ENCODE peak calls at places on chromosomes 16 and 17, in eight cellular contexts. L, X, F, O, Q, A, V and Z are unnamed samples.

GRCh38 chr16:50457979-50458461 is 89.2 kb upstream of the BRD7 start:
- DNase-seq in O (no peak), A (no peak), Q (no peak), L (no peak), X (no peak), V (no peak), F (no peak), Z (no peak)

GRCh38 chr16:82876951-82877350 is 250.2 kb downstream of the CDH13 start:
- DNase-seq in V (no peak), A (no peak), O (no peak), F (no peak), X (no peak), Q (no peak), L (no peak), Z (no peak)

GRCh38 chr17:34556951-34557350 is 22.4 kb upstream of the TMEM132E start:
- DNase-seq in L (no peak), V (no peak), X (no peak), F (no peak), A (no peak), Q (no peak), O (no peak), Z (no peak)

GRCh38 chr17:39264119-39264518 is 38.4 kb upstream of the STAC2 start:
- DNase-seq in L (no peak), O (no peak), V (no peak), Q (no peak), X (no peak), A (no peak), F (no peak), Z (no peak)

GRCh38 chr17:42843358-42843934 is 934 bp upstream of the AOC2 start:
- DNase-seq in O (no peak), F (peak), A (peak), V (peak), X (peak), L (peak), Q (no peak), Z (no peak)

GRCh38 chr17:66713533-66714042 is 121.3 kb upstream of the CACNG5 start:
- DNase-seq in F (no peak), X (no peak), A (no peak), Q (no peak), O (no peak), L (no peak), V (peak), Z (no peak)

GRCh38 chr17:69388791-69389442 is 25.6 kb upstream of the MAP2K6 start:
- DNase-seq in L (no peak), F (no peak), V (no peak), A (no peak), X (no peak), O (no peak), Q (no peak), Z (no peak)

GRCh38 chr17:32777436-32777835 is 99.5 kb downstream of the MYO1D start:
- DNase-seq in Q (no peak), O (no peak), A (peak), L (no peak), F (peak), V (no peak), X (no peak), Z (no peak)

GRCh38 chr17:78960945-78961344 is 18.8 kb downstream of the LGALS3BP start:
- DNase-seq in F (no peak), Q (no peak), V (no peak), X (no peak), O (no peak), A (no peak), L (no peak), Z (no peak)

GRCh38 chr17:77375108-77375507 is 234.3 kb downstream of the SEC14L1 start:
- DNase-seq in O (no peak), L (no peak), Q (no peak), A (no peak), F (no peak), X (no peak), V (no peak), Z (no peak)

GRCh38 chr16:87764600-87765472 is 950 bp downstream of the KLHDC4 start:
- DNase-seq in O (no peak), V (no peak), X (peak), A (no peak), L (no peak), F (no peak), Q (no peak), Z (no peak)

GRCh38 chr17:44502598-44503079 is 567 bp downstream of the GPATCH8 start:
- DNase-seq in F (peak), Q (no peak), O (peak), X (no peak), V (peak), A (no peak), L (no peak), Z (no peak)

GRCh38 chr17:58513913-58514794 is at the start of gene MTMR4:
- DNase-seq in X (peak), V (peak), A (peak), Q (peak), L (peak), F (peak), O (peak), Z (peak)

GRCh38 chr17:76420356-76421053 is 32.4 kb downstream of the UBE2O start:
- DNase-seq in Q (no peak), L (no peak), A (no peak), X (no peak), V (no peak), O (no peak), F (no peak), Z (no peak)

GRCh38 chr17:45291170-45291805 is 25.5 kb downstream of the MAP3K14 start:
- DNase-seq in Q (no peak), O (no peak), A (no peak), F (peak), L (no peak), V (no peak), X (no peak), Z (no peak)

GRCh38 chr16:84131118-84131517 is 13.9 kb downstream of the HSDL1 start:
- DNase-seq in O (no peak), Q (no peak), L (no peak), F (no peak), A (no peak), X (no peak), V (no peak), Z (no peak)

GRCh38 chr16:20766294-20766693 is 2.5 kb downstream of the ACSM3 start:
- DNase-seq in V (no peak), X (no peak), A (no peak), F (no peak), Q (no peak), O (no peak), L (no peak), Z (no peak)

GRCh38 chr16:705748-706188 is at the start of gene FBXL16:
- DNase-seq in A (no peak), Q (no peak), F (no peak), O (no peak), V (no peak), X (peak), L (no peak), Z (no peak)

GRCh38 chr16:85583491-85584181 is 29.5 kb upstream of the GSE1 start:
- DNase-seq in Q (no peak), X (peak), F (peak), O (no peak), L (peak), V (no peak), A (no peak), Z (no peak)

GRCh38 chr17:32862940-32863339 is 14.0 kb downstream of the MYO1D start:
- DNase-seq in A (no peak), X (no peak), F (no peak), O (no peak), Q (no peak), L (no peak), V (no peak), Z (no peak)

GRCh38 chr17:80118601-80119270 is 17.4 kb downstream of the GAA start:
- DNase-seq in L (no peak), X (no peak), F (no peak), A (no peak), O (peak), Q (no peak), V (no peak), Z (no peak)

GRCh38 chr16:87818533-87819161 is 50.7 kb downstream of the SLC7A5 start:
- DNase-seq in L (no peak), O (no peak), Q (no peak), A (no peak), X (no peak), F (no peak), V (no peak), Z (no peak)

GRCh38 chr17:48972749-48973097 is 4.3 kb upstream of the GIP start:
- DNase-seq in L (no peak), O (no peak), X (no peak), V (no peak), Q (no peak), A (no peak), F (no peak), Z (no peak)

GRCh38 chr17:2068101-2068518 is 13.2 kb downstream of the HIC1 start:
- DNase-seq in O (no peak), V (no peak), F (peak), X (no peak), A (no peak), L (no peak), Q (no peak), Z (no peak)

GRCh38 chr16:14509055-14509454 is 121.0 kb downstream of the PARN start:
- DNase-seq in Q (no peak), O (no peak), F (peak), A (no peak), V (no peak), X (no peak), L (no peak), Z (no peak)

GRCh38 chr17:1998426-1998784 is 26.7 kb downstream of the RTN4RL1 start:
- DNase-seq in X (no peak), V (no peak), F (no peak), L (no peak), O (no peak), A (no peak), Q (no peak), Z (no peak)

GRCh38 chr17:27463235-27463677 is 7.0 kb downstream of the KSR1 start:
- DNase-seq in A (no peak), O (no peak), F (no peak), X (no peak), L (no peak), Q (no peak), V (no peak), Z (no peak)

GRCh38 chr17:63995626-63996025 is 2.5 kb upstream of the PRR29 start:
- DNase-seq in V (no peak), Q (no peak), A (no peak), L (no peak), F (no peak), O (no peak), X (no peak), Z (no peak)

GRCh38 chr16:22278841-22279240 is 18.4 kb upstream of the POLR3E start:
- DNase-seq in Q (no peak), X (no peak), L (no peak), O (no peak), A (no peak), V (no peak), F (no peak), Z (no peak)

GRCh38 chr17:31549525-31550388 is 158.3 kb downstream of the RAB11FIP4 start:
- DNase-seq in Q (peak), F (peak), X (peak), V (peak), A (peak), O (peak), L (peak), Z (peak)

GRCh38 chr17:77534137-77534536 is 393.4 kb downstream of the SEC14L1 start:
- DNase-seq in A (no peak), Q (no peak), O (peak), L (no peak), F (no peak), X (no peak), V (no peak), Z (no peak)

GRCh38 chr17:33968350-33969044 is 286.6 kb upstream of the CCL2 start:
- DNase-seq in F (no peak), Q (no peak), O (no peak), L (no peak), A (no peak), X (no peak), V (peak), Z (no peak)